ENCODE peak calls at places on chromosomes 1 and 21, in six cellular contexts. A, E, X, M, V and U are unnamed samples.

GRCh38 chr1:33241866-33242265 is 14.4 kb upstream of the ZNF362 start:
- DNase-seq in E (no peak), M (no peak), V (no peak), X (no peak), A (no peak), U (no peak)

GRCh38 chr1:15352122-15352957 is 57.3 kb upstream of the EFHD2 start:
- DNase-seq in A (no peak), V (no peak), X (no peak), M (peak), E (peak), U (no peak)

GRCh38 chr1:205922314-205922713 is 20.9 kb downstream of the SLC26A9 start:
- DNase-seq in A (no peak), M (no peak), V (no peak), E (no peak), X (no peak), U (no peak)

GRCh38 chr21:21897275-21897883 is 899.2 kb downstream of the NCAM2 start:
- DNase-seq in E (no peak), X (no peak), A (no peak), V (no peak), M (no peak), U (no peak)

GRCh38 chr1:157369808-157370521 is 182.3 kb downstream of the FCRL5 start:
- DNase-seq in E (peak), M (peak), V (no peak), A (peak), X (no peak), U (peak)

GRCh38 chr1:40930174-40930573 is 49.3 kb upstream of the CTPS1 start:
- DNase-seq in V (no peak), M (no peak), A (no peak), E (peak), X (no peak), U (no peak)

GRCh38 chr1:212967767-212968166 is 17.4 kb downstream of the VASH2 start:
- DNase-seq in A (no peak), E (no peak), V (no peak), X (no peak), M (no peak), U (peak)

GRCh38 chr1:77308889-77309621 is 27.2 kb downstream of the AK5 start:
- DNase-seq in A (no peak), E (no peak), M (no peak), X (no peak), V (no peak), U (no peak)

GRCh38 chr21:15688809-15689208 is 41.0 kb upstream of the USP25 start:
- DNase-seq in V (no peak), A (no peak), X (no peak), M (no peak), E (no peak), U (no peak)

GRCh38 chr1:3219005-3219724 is 150.2 kb downstream of the PRDM16 start:
- DNase-seq in E (peak), A (no peak), V (no peak), M (peak), X (peak), U (no peak)

GRCh38 chr1:198228925-198229324 is 72.1 kb downstream of the NEK7 start:
- DNase-seq in V (no peak), M (no peak), X (no peak), E (no peak), A (no peak), U (no peak)

GRCh38 chr1:13751458-13751871 is 51.5 kb downstream of the PRDM2 start:
- DNase-seq in A (no peak), X (no peak), M (no peak), V (no peak), E (no peak), U (no peak)

GRCh38 chr21:21412096-21412495 is 413.9 kb downstream of the NCAM2 start:
- DNase-seq in X (no peak), E (no peak), M (no peak), V (no peak), A (no peak), U (no peak)

GRCh38 chr1:156540955-156541354 is 31.4 kb downstream of the IQGAP3 start:
- DNase-seq in X (no peak), E (no peak), M (no peak), A (no peak), V (no peak), U (no peak)

GRCh38 chr1:1058921-1059493 is 15.1 kb downstream of the RNF223 start:
- DNase-seq in A (peak), E (no peak), V (no peak), M (no peak), X (no peak), U (no peak)

GRCh38 chr21:45082715-45083114 is 8.3 kb downstream of the ADARB1 start:
- DNase-seq in V (no peak), A (no peak), X (no peak), E (no peak), M (no peak), U (no peak)

GRCh38 chr1:46580140-46580903 is 23.7 kb downstream of the MKNK1 start:
- DNase-seq in E (no peak), V (no peak), A (no peak), M (no peak), X (no peak), U (no peak)

GRCh38 chr1:59013276-59013927 is 229.6 kb upstream of the JUN start:
- DNase-seq in X (peak), V (peak), E (peak), A (peak), M (peak), U (no peak)

GRCh38 chr1:43367026-43367903 is 546 bp downstream of the ELOVL1 start:
- DNase-seq in E (no peak), X (no peak), A (peak), M (peak), V (peak), U (peak)

GRCh38 chr1:157193702-157194391 is 55.7 kb upstream of the ETV3 start:
- DNase-seq in X (peak), E (no peak), V (no peak), A (peak), M (peak), U (peak)

GRCh38 chr1:37795340-37796110 is 1.9 kb downstream of the MANEAL start:
- DNase-seq in A (no peak), M (peak), V (peak), E (no peak), X (no peak), U (peak)

GRCh38 chr1:209920844-209921243 is 17.2 kb upstream of the SYT14 start:
- DNase-seq in M (no peak), E (no peak), X (no peak), A (no peak), V (no peak), U (no peak)

GRCh38 chr1:19605884-19606442 is 38.1 kb upstream of the NBL1 start:
- DNase-seq in E (no peak), V (no peak), M (no peak), X (no peak), A (no peak), U (peak)

GRCh38 chr1:22457836-22458235 is 6.2 kb downstream of the ZBTB40 start:
- DNase-seq in X (no peak), E (no peak), A (no peak), V (no peak), M (no peak), U (no peak)

GRCh38 chr1:16236091-16236494 is 890 bp downstream of the CPLANE2 start:
- DNase-seq in A (peak), X (no peak), E (no peak), V (no peak), M (peak), U (peak)

GRCh38 chr21:26572668-26573381 is at the start of gene CYYR1:
- DNase-seq in V (no peak), X (no peak), A (no peak), E (no peak), M (no peak), U (no peak)

GRCh38 chr1:53739109-53739681 is at the start of gene GLIS1:
- DNase-seq in E (peak), A (peak), V (peak), X (peak), M (peak), U (peak)
- TF ChIP-seq POLR2A in E (no peak), A (no peak), V (no peak), X (peak), M (no peak), U (no peak)

DNA sequence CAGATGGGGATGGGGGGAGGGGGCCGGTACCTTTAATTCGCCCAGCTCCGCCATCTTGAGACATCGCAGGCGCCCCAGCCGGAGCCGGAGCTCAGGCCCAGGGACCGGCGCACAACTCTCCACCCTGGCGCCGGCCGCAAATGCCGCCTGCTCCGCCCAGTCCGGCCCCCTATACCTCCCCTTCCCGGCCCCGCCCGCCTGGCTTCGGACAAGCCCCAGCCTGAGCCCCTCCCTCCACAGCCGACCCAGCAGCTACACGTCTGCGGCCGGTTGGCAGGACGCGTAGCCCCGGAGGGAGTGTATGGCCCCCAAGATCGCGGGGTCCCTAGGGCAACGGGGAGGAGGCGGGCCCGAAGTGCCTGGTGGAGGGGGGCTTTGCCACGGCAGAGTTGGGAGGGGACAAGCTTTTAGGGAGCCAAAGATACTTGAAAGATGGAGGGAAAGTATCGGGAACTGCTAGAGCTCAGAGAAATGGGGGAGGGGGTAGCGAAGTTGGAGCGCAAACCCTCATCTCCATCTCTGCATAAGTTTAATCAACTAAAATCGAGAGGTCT is at the start of gene PIAS3:
- DNase-seq in A (peak), M (peak), V (peak), E (peak), X (peak), U (peak)
- TF ChIP-seq POLR2A in A (peak), M (peak), V (peak), E (no peak), X (peak), U (no peak)

GRCh38 chr1:116909511-116910378 is at the start of gene PTGFRN:
- DNase-seq in X (no peak), A (no peak), E (peak), M (peak), V (peak), U (no peak)
- TF ChIP-seq POLR2A in X (no peak), A (peak), E (no peak), M (peak), V (peak), U (no peak)

GRCh38 chr1:215007880-215008279 is 74.7 kb upstream of the KCNK2 start:
- DNase-seq in M (no peak), V (no peak), E (no peak), A (no peak), X (no peak), U (no peak)
- TF ChIP-seq POLR2A in M (no peak), V (no peak), E (no peak), A (no peak), X (no peak), U (no peak)

DNA sequence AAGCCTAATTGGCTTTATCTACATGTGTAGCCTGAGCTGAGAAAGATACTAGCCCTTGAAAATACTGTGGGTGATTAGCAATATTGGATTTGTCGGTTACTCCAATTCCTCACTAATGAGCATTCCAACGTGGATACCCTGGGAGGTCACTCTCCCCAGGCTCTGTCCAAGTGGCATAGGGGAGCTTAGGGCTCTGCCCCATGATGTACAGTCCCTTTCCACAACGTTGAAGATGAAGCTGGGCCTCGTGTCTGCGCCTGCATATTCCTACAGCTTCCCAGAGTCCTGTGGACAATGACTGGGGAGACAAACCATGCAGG is 2.6 kb downstream of the RCC1 start:
- DNase-seq in A (no peak), E (no peak), X (no peak), V (no peak), M (no peak), U (no peak)
- TF ChIP-seq POLR2A in A (no peak), E (no peak), X (no peak), V (no peak), M (no peak), U (peak)